ENCODE peak calls at places on chromosomes 13 and 19, in five cellular contexts. H, O, R, E and N are unnamed samples. For H3K4me1 and H3K9me3, the result is how much of the 10 kb centered on the place peaks cover.

GRCh38 chr13:100870898-100871297 is 196.3 kb upstream of the TMTC4 start:
- DNase-seq in H (no peak), O (no peak), R (no peak), E (no peak), N (no peak)

GRCh38 chr19:35034005-35034502 is 3.8 kb downstream of the SCN1B start:
- DNase-seq in H (no peak), O (no peak), R (no peak), E (no peak), N (no peak)

GRCh38 chr13:41054212-41054877 is 7.0 kb upstream of the WBP4 start:
- DNase-seq in H (peak), O (peak), R (no peak), E (no peak), N (no peak)

GRCh38 chr19:37977992-37978391 is 71.0 kb downstream of the SIPA1L3 start:
- DNase-seq in H (peak), O (no peak), R (no peak), E (no peak), N (no peak)

GRCh38 chr13:40114305-40114896 is 458.9 kb downstream of the COG6 start:
- DNase-seq in H (no peak), O (no peak), R (no peak), E (no peak), N (no peak)

GRCh38 chr13:106536244-106537034 is 977 bp upstream of the EFNB2 start:
- DNase-seq in H (peak), O (peak), R (peak), E (peak), N (peak)

GRCh38 chr19:31127132-31127967 is 221.9 kb downstream of the TSHZ3 start:
- DNase-seq in H (peak), O (no peak), R (no peak), E (no peak), N (no peak)

GRCh38 chr19:17097593-17098126 is 22.1 kb downstream of the MYO9B start:
- DNase-seq in H (peak), O (no peak), R (no peak), E (no peak), N (no peak)

GRCh38 chr13:58620171-58620570 is 988.6 kb downstream of the PCDH17 start:
- DNase-seq in H (no peak), O (no peak), R (no peak), E (no peak), N (no peak)

GRCh38 chr13:98432638-98433037 is 144.3 kb downstream of the STK24 start:
- DNase-seq in H (no peak), O (no peak), R (no peak), E (no peak), N (peak)

GRCh38 chr13:20407759-20408158 is 117.9 kb downstream of the CRYL1 start:
- DNase-seq in H (no peak), O (no peak), R (no peak), E (no peak), N (no peak)

GRCh38 chr13:62931901-62932883 is 1516.5 kb upstream of the PCDH20 start:
- DNase-seq in H (peak), O (no peak), R (no peak), E (no peak), N (no peak)

GRCh38 chr19:12642506-12642905 is 24.0 kb downstream of the MAN2B1 start:
- DNase-seq in H (no peak), O (no peak), R (peak), E (no peak), N (no peak)

GRCh38 chr19:21047712-21048111 is 27.3 kb downstream of the ZNF430 start:
- DNase-seq in H (no peak), O (no peak), R (no peak), E (no peak), N (no peak)

GRCh38 chr19:39951065-39951650 is 16.7 kb upstream of the FCGBP start:
- DNase-seq in H (no peak), O (no peak), R (no peak), E (no peak), N (no peak)

GRCh38 chr19:16394111-16394510 is 69.5 kb downstream of the KLF2 start:
- DNase-seq in H (no peak), O (no peak), R (no peak), E (no peak), N (no peak)

GRCh38 chr13:37747071-37747612 is 122.4 kb downstream of the TRPC4 start:
- DNase-seq in H (peak), O (no peak), R (no peak), E (no peak), N (no peak)

GRCh38 chr13:24505756-24506155 is 6.8 kb downstream of the PARP4 start:
- DNase-seq in H (no peak), O (no peak), R (no peak), E (no peak), N (no peak)

GRCh38 chr13:111177081-111177711 is 62.1 kb downstream of the ARHGEF7 start:
- DNase-seq in H (no peak), O (peak), R (no peak), E (peak), N (no peak)

GRCh38 chr13:45807520-45808099 is 43.9 kb downstream of the SIAH3 start:
- DNase-seq in H (peak), O (peak), R (no peak), E (no peak), N (no peak)

GRCh38 chr13:38686635-38687245 is at the start of gene FREM2:
- DNase-seq in H (peak), O (no peak), R (peak), E (peak), N (peak)

GRCh38 chr13:109468123-109468522 is 318.3 kb downstream of the IRS2 start:
- DNase-seq in H (no peak), O (no peak), R (no peak), E (no peak), N (no peak)

GRCh38 chr13:33487575-33488243 is 202.2 kb upstream of the STARD13 start:
- DNase-seq in H (peak), O (peak), R (no peak), E (no peak), N (no peak)

GRCh38 chr13:33112745-33113144 is 96.5 kb downstream of the KL start:
- DNase-seq in H (peak), O (no peak), R (no peak), E (no peak), N (no peak)

GRCh38 chr19:40348961-40349507 is 539 bp downstream of the PLD3 start:
- DNase-seq in H (peak), O (peak), R (no peak), E (no peak), N (no peak)

GRCh38 chr19:43464089-43464775 is 1.2 kb downstream of the LYPD3 start:
- DNase-seq in H (peak), O (peak), R (peak), E (peak), N (no peak)

GRCh38 chr13:45040626-45041025 is 51.3 kb downstream of the GPALPP1 start:
- DNase-seq in H (peak), O (no peak), R (no peak), E (no peak), N (no peak)

GRCh38 chr19:29029271-29029670 is 183.7 kb downstream of the UQCRFS1 start:
- DNase-seq in H (no peak), O (no peak), R (no peak), E (no peak), N (no peak)

DNA sequence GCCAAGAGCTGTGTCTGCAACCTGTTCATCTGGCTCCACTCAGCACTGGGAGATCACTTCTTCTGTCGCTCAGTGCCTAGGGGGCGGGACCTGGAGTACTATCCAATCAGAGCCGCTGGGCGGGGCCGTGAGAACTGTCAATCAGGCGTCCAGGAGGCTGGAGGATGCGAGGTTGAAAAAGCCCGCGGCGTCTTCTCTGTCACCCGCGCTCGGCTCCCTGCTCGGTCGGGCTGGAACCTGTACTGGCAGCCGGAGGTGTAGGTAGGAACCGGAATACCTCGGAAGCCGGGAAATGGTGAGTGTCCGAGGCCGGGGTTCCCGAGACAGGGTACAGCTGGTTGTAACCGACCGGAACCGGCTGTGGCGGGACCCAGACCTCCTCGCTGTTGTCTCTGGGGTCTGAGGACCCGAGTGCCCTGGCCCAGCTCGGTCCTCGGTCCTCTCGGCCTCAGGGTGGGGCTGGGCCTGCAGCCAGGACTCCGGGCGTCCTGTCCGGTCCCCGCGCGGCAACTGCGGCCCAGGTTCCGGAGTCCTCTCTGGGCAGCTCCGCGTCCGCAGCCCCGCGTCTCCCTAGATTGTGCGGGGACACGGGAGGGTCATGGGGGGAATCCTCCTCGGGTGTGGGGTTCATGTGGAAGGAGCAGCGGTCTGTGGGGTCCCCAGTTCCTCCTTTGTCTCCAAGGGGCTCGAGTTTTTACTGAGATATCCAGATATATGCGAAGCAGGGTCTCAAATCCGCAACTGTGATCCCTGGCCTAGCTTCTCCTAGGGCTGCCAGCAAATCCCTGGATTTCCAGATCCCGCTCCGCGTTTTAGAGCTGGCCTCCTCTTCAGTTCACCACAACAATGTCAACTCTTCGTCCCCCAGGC is 42.6 kb downstream of the ZNF627 start:
- DNase-seq in H (peak), O (peak), R (peak), E (peak), N (peak)
- H3K27ac ChIP-seq in H (peak), O (no peak), R (peak), E (peak), N (peak)

DNA sequence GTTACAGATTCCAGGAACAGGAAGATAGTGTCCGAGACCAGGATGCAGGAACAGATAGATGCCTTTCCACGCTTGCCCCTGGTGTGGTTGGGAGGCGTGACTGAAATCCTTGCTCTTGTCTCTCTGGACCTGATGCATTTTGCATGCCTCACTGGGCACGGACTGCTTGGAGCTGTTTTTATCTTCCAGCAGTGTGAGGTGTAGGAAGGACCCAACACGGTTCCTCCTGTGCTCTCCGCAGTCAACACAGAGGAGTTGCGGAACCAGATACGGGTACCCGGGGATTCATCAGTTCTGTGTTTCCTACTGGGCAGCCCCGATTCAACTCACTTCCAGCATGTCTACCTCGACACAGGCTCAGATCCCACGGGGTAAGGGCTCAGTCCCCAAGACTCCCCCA is 6.5 kb downstream of the DOT1L start:
- DNase-seq in H (no peak), O (no peak), R (no peak), E (no peak), N (no peak)
- H3K4me1 ChIP-seq in H (half or more), O (half or more), R (half or more), E (half or more), N (under half)

GRCh38 chr19:56643460-56643763 is 453 bp downstream of the SMIM17 start:
- DNase-seq in H (no peak), O (no peak), R (no peak), E (no peak), N (no peak)
- H3K9me3 ChIP-seq in H (under half), O (under half), R (under half), E (under half), N (under half)

GRCh38 chr19:1429750-1430149 is 8.4 kb upstream of the RPS15 start:
- DNase-seq in H (no peak), O (no peak), R (no peak), E (no peak), N (no peak)
- H3K27ac ChIP-seq in H (no peak), O (no peak), R (no peak), E (no peak), N (no peak)

DNA sequence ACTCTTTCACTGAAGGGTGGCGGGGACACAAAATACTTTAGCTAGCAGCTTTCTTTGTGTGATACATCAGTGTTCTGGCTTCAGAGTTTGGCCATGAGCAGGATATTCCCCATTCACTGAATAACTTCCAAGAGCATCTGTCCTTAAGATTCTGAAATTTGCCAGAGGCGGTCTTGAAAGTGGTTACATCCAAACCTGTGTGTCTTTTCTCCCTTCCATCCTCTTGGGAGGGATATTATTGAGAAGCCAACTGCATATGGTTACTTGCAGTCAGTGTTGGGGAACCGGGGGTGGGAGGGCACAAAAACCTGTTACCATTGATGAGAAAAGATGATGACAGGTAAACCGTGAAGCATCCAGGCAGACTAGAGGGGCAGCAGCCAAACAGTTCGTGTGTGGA is 104.7 kb downstream of the WDFY2 start:
- DNase-seq in H (no peak), O (no peak), R (no peak), E (no peak), N (no peak)
- H3K4me1 ChIP-seq in H (under half), O (under half), R (under half), E (under half), N (under half)

DNA sequence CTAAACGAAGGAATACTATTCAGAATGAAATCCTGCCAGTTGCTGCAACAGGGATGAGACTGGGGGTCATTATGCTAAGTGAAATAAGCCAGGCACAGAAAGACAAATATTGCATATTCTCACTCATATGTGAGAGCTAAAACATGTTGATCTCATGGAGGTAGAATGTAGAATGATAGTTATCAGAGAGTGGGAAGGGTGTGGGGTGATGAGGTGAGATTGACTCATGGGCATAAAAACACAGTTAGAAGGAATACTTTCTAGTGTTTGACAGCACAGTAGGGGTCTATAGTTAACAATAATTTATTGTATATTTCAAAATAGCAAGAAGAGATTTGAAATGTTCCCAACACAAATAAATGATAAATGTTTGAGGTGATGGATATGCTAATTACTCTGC is 7.8 kb upstream of the OR7C2 start:
- DNase-seq in H (no peak), O (no peak), R (no peak), E (no peak), N (no peak)
- H3K9me3 ChIP-seq in H (under half), O (under half), R (under half), E (under half), N (under half)

DNA sequence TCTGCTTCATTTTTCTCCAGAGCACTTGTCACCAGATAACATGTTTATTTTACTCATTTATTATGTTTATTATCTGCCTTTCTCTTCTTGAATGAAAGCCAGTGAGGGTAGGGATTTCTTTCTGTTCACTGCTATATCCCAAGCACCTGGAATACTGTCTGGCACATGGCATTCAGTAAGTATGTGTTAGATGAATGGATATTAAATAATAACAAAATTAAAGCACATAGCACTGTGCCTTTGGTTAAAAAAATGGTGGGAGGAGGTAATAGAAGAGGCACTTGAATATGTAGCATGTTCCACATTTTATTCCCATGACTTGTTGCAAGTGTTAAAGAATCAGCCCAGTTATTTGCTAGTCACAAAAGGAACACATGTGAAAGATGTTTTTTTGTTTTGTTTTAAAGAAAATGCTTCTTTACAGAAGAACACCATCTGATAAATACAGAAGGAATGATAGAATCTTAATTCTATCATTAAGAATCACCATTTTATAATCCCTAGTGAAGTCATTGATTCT is 151.0 kb downstream of the DLEU7 start:
- DNase-seq in H (peak), O (no peak), R (no peak), E (no peak), N (no peak)
- H3K27ac ChIP-seq in H (no peak), O (no peak), R (no peak), E (no peak), N (no peak)

GRCh38 chr19:5863030-5863665 is 7.2 kb downstream of the FUT5 start:
- DNase-seq in H (no peak), O (no peak), R (no peak), E (no peak), N (no peak)
- H3K4me1 ChIP-seq in H (under half), O (under half), R (under half), E (under half), N (under half)

DNA sequence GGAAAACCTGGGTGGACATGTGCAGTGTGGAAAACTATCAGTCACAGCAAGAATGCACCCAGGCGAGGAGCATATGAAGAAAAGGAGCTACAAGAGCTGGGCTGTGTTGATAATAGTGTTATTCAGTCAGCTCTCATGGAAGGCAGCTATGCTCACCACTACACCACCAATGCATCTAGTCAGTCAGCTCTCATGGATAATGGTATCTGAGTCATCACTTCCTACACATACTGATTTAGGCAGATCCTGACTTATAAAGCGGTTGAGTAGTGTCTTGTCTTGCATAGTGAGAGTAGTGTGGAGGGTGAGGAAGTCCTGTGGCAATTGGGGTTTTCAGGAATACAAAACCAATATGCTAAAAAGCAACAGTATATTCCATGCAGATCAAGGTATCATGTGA is 9.1 kb upstream of the ZNF160 start:
- DNase-seq in H (peak), O (no peak), R (no peak), E (no peak), N (no peak)
- H3K9me3 ChIP-seq in H (under half), O (under half), R (under half), E (under half), N (under half)

DNA sequence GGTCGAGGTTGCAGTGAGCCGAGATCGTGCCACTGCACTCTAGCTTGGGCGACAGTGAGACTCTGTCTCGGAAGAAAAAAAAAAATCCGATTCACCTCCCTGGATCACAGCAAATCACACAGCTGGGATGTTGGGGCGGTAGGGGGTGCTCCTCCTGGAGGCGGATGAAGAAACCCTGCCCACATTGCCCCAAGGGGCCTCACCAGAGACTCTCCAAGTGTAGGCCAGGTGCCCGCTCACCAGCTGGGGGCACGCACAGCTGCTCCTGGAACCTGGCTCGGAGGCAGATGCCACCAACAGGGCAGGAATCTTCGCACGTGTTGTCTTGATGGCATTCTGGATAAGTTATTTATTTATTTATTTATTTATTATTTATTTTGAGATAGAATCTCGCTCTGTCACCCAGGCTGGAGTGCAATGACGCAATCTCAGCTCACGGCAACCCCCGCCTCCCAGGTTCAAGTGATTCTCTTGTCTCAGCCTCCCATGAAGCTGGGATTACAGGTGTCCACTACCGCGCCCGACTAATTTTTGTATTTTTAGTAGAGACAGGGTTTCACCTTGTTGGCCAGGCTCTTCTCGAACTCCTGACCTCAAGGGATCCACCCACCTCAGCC is 3.1 kb downstream of the UQCR11 start:
- DNase-seq in H (no peak), O (no peak), R (no peak), E (no peak), N (no peak)
- H3K27ac ChIP-seq in H (no peak), O (no peak), R (no peak), E (no peak), N (no peak)